ENCODE peak calls at places on chromosomes 4 and X, in seven cellular contexts. Z, U, R, H, M, P and C are unnamed samples.

GRCh38 chr4:21134994-21135393 is 434.7 kb downstream of the PACRGL start:
- DNase-seq in Z (no peak), U (no peak), R (peak), H (no peak), M (no peak), P (no peak), C (peak)

GRCh38 chrX:16946361-16946964 is at the start of gene REPS2:
- DNase-seq in Z (peak), U (peak), R (peak), H (peak), M (peak), P (peak), C (peak)

GRCh38 chrX:101485212-101486064 is at the start of gene ARMCX4:
- DNase-seq in Z (peak), U (peak), R (no peak), H (peak), M (peak), P (peak), C (peak)

GRCh38 chrX:13043938-13044337 is 482 bp downstream of the FAM9C start:
- DNase-seq in Z (no peak), U (no peak), R (no peak), H (no peak), M (no peak), P (no peak), C (no peak)

GRCh38 chr4:183254162-183254561 is 65.9 kb downstream of the CLDN22 start:
- DNase-seq in Z (no peak), U (no peak), R (no peak), H (no peak), M (no peak), P (no peak), C (no peak)

GRCh38 chr4:78291277-78291676 is 234.2 kb downstream of the FRAS1 start:
- DNase-seq in Z (no peak), U (no peak), R (no peak), H (no peak), M (no peak), P (no peak), C (no peak)

GRCh38 chrX:115452256-115452655 is 108.7 kb upstream of the PLS3 start:
- DNase-seq in Z (no peak), U (no peak), R (no peak), H (peak), M (no peak), P (no peak), C (peak)

GRCh38 chrX:13376857-13377441 is 57.1 kb upstream of the ATXN3L start:
- DNase-seq in Z (no peak), U (no peak), R (no peak), H (peak), M (peak), P (no peak), C (peak)

GRCh38 chrX:122866527-122866926 is 317.6 kb upstream of the GRIA3 start:
- DNase-seq in Z (no peak), U (no peak), R (no peak), H (peak), M (peak), P (no peak), C (peak)

GRCh38 chrX:154748712-154749339 is 2.1 kb downstream of the GAB3 start:
- DNase-seq in Z (no peak), U (peak), R (peak), H (peak), M (peak), P (no peak), C (peak)

GRCh38 chr4:76772498-76773106 is 125.3 kb downstream of the SOWAHB start:
- DNase-seq in Z (no peak), U (no peak), R (peak), H (peak), M (peak), P (no peak), C (peak)

GRCh38 chr4:80226091-80226490 is 28.8 kb downstream of the PRDM8 start:
- DNase-seq in Z (no peak), U (no peak), R (no peak), H (no peak), M (no peak), P (no peak), C (no peak)

GRCh38 chr4:76996445-76996844 is 46.9 kb downstream of the SEPTIN11 start:
- DNase-seq in Z (no peak), U (no peak), R (no peak), H (no peak), M (no peak), P (no peak), C (no peak)

GRCh38 chr4:80171251-80171650 is 26.1 kb upstream of the PRDM8 start:
- DNase-seq in Z (no peak), U (no peak), R (no peak), H (no peak), M (peak), P (no peak), C (peak)

GRCh38 chrX:623599-624323 is 6.8 kb upstream of the SHOX start:
- DNase-seq in Z (no peak), U (no peak), R (peak), H (no peak), M (no peak), P (no peak), C (peak)

GRCh38 chrX:68842781-68843581 is 14.2 kb downstream of the EFNB1 start:
- DNase-seq in Z (no peak), U (no peak), R (no peak), H (no peak), M (peak), P (peak), C (peak)

GRCh38 chrX:134006484-134007161 is 21.2 kb upstream of the GPC3 start:
- DNase-seq in Z (no peak), U (no peak), R (peak), H (no peak), M (no peak), P (no peak), C (peak)

GRCh38 chr4:119026662-119027444 is 108.8 kb upstream of the MYOZ2 start:
- DNase-seq in Z (no peak), U (no peak), R (no peak), H (no peak), M (no peak), P (peak), C (no peak)

GRCh38 chrX:3699841-3700381 is 13.5 kb downstream of the PRKX start:
- DNase-seq in Z (no peak), U (no peak), R (peak), H (no peak), M (no peak), P (no peak), C (no peak)

GRCh38 chrX:121405826-121406225 is 358.4 kb downstream of the GLUD2 start:
- DNase-seq in Z (no peak), U (no peak), R (no peak), H (no peak), M (no peak), P (no peak), C (no peak)

GRCh38 chr4:3342182-3342854 is 49.5 kb downstream of the RGS12 start:
- DNase-seq in Z (no peak), U (no peak), R (no peak), H (peak), M (peak), P (no peak), C (peak)
- H3K4me3 ChIP-seq in Z (no peak), U (no peak), R (no peak), H (no peak), M (peak), P (no peak), C (no peak)

GRCh38 chrX:64229145-64229544 is 1.3 kb downstream of the ASB12 start:
- DNase-seq in Z (no peak), U (no peak), R (no peak), H (no peak), M (no peak), P (peak), C (no peak)
- TF ChIP-seq CTCF in Z (no peak), U (no peak), R (no peak), H (no peak), M (no peak), P (no peak), C (no peak)

GRCh38 chr4:173797296-173797695 is 267.3 kb upstream of the HAND2 start:
- DNase-seq in Z (no peak), U (no peak), R (no peak), H (no peak), M (peak), P (no peak), C (no peak)

GRCh38 chr4:173794662-173795061 is 264.6 kb upstream of the HAND2 start:
- DNase-seq in Z (no peak), U (no peak), R (no peak), H (no peak), M (peak), P (no peak), C (no peak)

DNA sequence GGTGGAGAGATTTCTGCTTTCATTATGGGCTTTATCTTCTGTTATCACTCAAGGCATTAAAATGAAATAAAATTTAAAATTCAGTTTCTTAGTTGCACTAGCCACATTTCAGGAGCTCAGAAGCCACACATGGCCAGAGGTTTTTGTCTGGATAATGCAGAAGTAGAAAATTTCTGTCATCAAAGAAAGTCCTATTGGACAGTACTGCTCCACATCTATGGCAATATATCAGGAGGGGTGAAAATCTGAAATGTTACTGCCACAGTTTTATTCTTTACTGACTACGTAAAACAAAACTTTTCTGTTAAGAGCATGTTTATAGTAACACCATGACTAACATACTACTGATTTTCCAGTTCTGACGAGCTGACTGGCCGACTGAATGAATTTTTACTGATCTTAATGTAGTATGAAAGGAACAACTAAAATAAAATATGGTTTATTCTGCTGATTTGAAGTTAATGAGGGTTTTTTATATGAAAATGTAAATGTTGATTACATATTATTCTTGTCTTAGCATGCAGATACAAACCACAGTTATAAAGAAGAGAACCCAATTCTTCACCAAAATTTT is 264.0 kb upstream of the HAND2 start:
- DNase-seq in Z (no peak), U (no peak), R (no peak), H (no peak), M (peak), P (no peak), C (no peak)
- H3K4me3 ChIP-seq in Z (no peak), U (no peak), R (no peak), H (no peak), M (no peak), P (no peak), C (no peak)

GRCh38 chr4:117623321-117623720 is 411.0 kb upstream of the NDST3 start:
- DNase-seq in Z (no peak), U (no peak), R (no peak), H (no peak), M (no peak), P (no peak), C (no peak)

GRCh38 chr4:117621673-117622072 is 412.6 kb upstream of the NDST3 start:
- DNase-seq in Z (no peak), U (no peak), R (no peak), H (no peak), M (no peak), P (no peak), C (no peak)

GRCh38 chr4:117626664-117627063 is 407.6 kb upstream of the NDST3 start:
- DNase-seq in Z (no peak), U (no peak), R (no peak), H (no peak), M (no peak), P (no peak), C (peak)
- TF ChIP-seq CTCF in Z (no peak), U (no peak), R (no peak), H (no peak), M (no peak), P (no peak), C (no peak)

GRCh38 chr4:40190880-40191815 is 5.7 kb upstream of the RHOH start:
- DNase-seq in Z (no peak), U (no peak), R (peak), H (no peak), M (no peak), P (no peak), C (no peak)

GRCh38 chr4:40193018-40193571 is 3.7 kb upstream of the RHOH start:
- DNase-seq in Z (peak), U (no peak), R (peak), H (no peak), M (no peak), P (peak), C (no peak)

GRCh38 chr4:40190465-40190864 is 6.4 kb upstream of the RHOH start:
- DNase-seq in Z (no peak), U (no peak), R (no peak), H (no peak), M (no peak), P (no peak), C (no peak)

GRCh38 chr4:40193578-40193977 is 3.3 kb upstream of the RHOH start:
- DNase-seq in Z (no peak), U (no peak), R (no peak), H (no peak), M (no peak), P (no peak), C (no peak)

GRCh38 chr4:40192286-40193017 is 4.4 kb upstream of the RHOH start:
- DNase-seq in Z (peak), U (no peak), R (peak), H (no peak), M (no peak), P (peak), C (peak)
- H3K4me3 ChIP-seq in Z (peak), U (no peak), R (peak), H (no peak), M (no peak), P (no peak), C (no peak)

GRCh38 chrX:31293409-31293808 is 221.6 kb upstream of the FTHL17 start:
- DNase-seq in Z (no peak), U (no peak), R (no peak), H (no peak), M (no peak), P (no peak), C (no peak)
- TF ChIP-seq CTCF in Z (peak), U (peak), R (no peak), H (no peak), M (no peak), P (no peak), C (peak)

GRCh38 chr4:94244087-94244828 is 36.6 kb downstream of the SMARCAD1 start:
- DNase-seq in Z (no peak), U (no peak), R (no peak), H (no peak), M (no peak), P (no peak), C (no peak)
- H3K4me3 ChIP-seq in Z (no peak), U (no peak), R (no peak), H (no peak), M (no peak), P (no peak), C (no peak)

GRCh38 chrX:35150052-35150451 is 207.5 kb downstream of the FAM47B start:
- DNase-seq in Z (no peak), U (no peak), R (no peak), H (no peak), M (no peak), P (no peak), C (no peak)

GRCh38 chrX:35150642-35151239 is 208.1 kb downstream of the FAM47B start:
- DNase-seq in Z (no peak), U (no peak), R (no peak), H (no peak), M (no peak), P (no peak), C (no peak)

GRCh38 chrX:35149517-35149916 is 206.9 kb downstream of the FAM47B start:
- DNase-seq in Z (no peak), U (no peak), R (no peak), H (no peak), M (no peak), P (no peak), C (no peak)
- TF ChIP-seq CTCF in Z (no peak), U (no peak), R (no peak), H (no peak), M (no peak), P (no peak), C (no peak)

DNA sequence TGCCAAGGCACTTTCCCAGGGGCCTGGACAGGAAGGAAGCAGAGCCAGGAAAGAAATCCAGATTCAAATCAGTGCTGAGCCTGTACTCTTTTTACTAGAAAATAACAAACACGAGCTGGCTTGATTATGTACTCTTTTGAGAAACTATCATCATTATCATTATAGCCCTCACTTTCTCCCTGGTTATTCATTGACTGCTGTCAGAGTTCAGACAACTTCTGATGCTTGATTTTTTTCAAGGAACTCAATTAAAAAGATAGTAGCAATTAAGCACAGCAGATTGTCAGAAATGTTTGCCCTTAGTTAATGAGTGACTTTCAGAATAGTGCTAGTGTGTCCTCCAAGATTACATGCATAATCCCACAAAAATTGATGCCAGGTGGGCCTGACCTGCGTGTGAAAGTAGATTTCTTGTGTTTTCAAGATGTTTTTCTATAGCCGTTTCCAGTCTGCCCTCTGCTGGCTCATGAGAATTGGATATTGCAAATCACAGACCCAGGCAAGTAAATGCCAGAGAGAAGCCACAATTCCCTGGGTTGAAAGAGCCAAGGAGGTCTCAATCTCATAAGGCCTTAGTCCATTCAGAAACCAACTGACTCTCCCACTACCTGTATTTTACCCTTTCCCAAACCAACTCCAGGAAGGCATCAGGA is 14.3 kb upstream of the PNPLA4 start:
- DNase-seq in Z (no peak), U (no peak), R (no peak), H (peak), M (peak), P (peak), C (peak)
- H3K4me3 ChIP-seq in Z (no peak), U (no peak), R (no peak), H (no peak), M (no peak), P (no peak), C (no peak)